ENCODE peak calls at places on chromosomes 3 and 15, in four cellular contexts. O is lower lobe of right lung, L is prostate gland, Z is neuronal stem cell. M is an unnamed sample.
A peak's percentile ranks its signal among the peaks of the same experiment; 100 is the strongest.

GRCh38 chr3:29072626-29073025 is 208.2 kb upstream of the RBMS3 start:
- DNase-seq in O (no peak), Z (no peak), L (no peak), M (no peak)

GRCh38 chr15:73298522-73298921 is 70.2 kb downstream of the HCN4 start:
- DNase-seq in L (no peak), Z (no peak), O (no peak), M (no peak)

GRCh38 chr3:171183042-171183441 is 156.5 kb upstream of the SLC2A2 start:
- DNase-seq in Z (no peak), O (no peak), L (no peak), M (no peak)

GRCh38 chr15:29934251-29934650 is 112.0 kb upstream of the TJP1 start:
- DNase-seq in O (no peak), Z (no peak), L (no peak), M (no peak)

GRCh38 chr15:35720984-35721383 is 175.0 kb upstream of the DPH6 start:
- DNase-seq in L (no peak), Z (no peak), O (no peak), M (no peak)

GRCh38 chr3:131224886-131225550 is 156.6 kb upstream of the NUDT16 start:
- DNase-seq in O (no peak), L (no peak), Z (no peak), M (no peak)

GRCh38 chr3:183823963-183824362 is 1.4 kb downstream of the MAP6D1 start:
- DNase-seq in Z (no peak), L (no peak), O (no peak), M (no peak)

GRCh38 chr3:64815195-64815627 is 127.4 kb upstream of the ADAMTS9 start:
- DNase-seq in L (no peak), Z (no peak), O (no peak), M (no peak)

GRCh38 chr3:66561374-66561773 is 60.6 kb upstream of the LRIG1 start:
- DNase-seq in O (no peak), L (no peak), Z (no peak), M (no peak)

GRCh38 chr3:30659270-30660127 is 53.1 kb downstream of the TGFBR2 start:
- DNase-seq in Z (no peak), L (no peak), O (no peak), M (no peak)

GRCh38 chr3:5731100-5731499 is 543.6 kb downstream of the EDEM1 start:
- DNase-seq in L (no peak), Z (no peak), O (no peak), M (no peak)

GRCh38 chr3:145015243-145015642 is 1043.6 kb downstream of the DIPK2A start:
- DNase-seq in L (no peak), O (no peak), Z (no peak), M (no peak)

GRCh38 chr3:154161806-154162205 is 40.6 kb downstream of the ARHGEF26 start:
- DNase-seq in O (no peak), Z (no peak), L (no peak), M (no peak)

GRCh38 chr15:62301993-62302665 is 137.0 kb upstream of the C2CD4B start:
- DNase-seq in O (no peak), Z (no peak), L (no peak), M (no peak)

GRCh38 chr3:38516669-38517068 is 20.5 kb downstream of the EXOG start:
- DNase-seq in Z (no peak), L (no peak), O (no peak), M (no peak)

GRCh38 chr3:68162644-68163043 is 508.2 kb upstream of the SUCLG2 start:
- DNase-seq in Z (no peak), L (no peak), O (no peak), M (no peak)

GRCh38 chr15:64748251-64748650 is 27.1 kb downstream of the RBPMS2 start:
- DNase-seq in O (no peak), Z (no peak), L (no peak), M (no peak)

GRCh38 chr3:43091481-43091880 is 14.4 kb downstream of the POMGNT2 start:
- DNase-seq in Z (no peak), L (no peak), O (no peak), M (no peak)

GRCh38 chr15:81161215-81161673 is 27.2 kb downstream of the CFAP161 start:
- DNase-seq in L (no peak), Z (no peak), O (no peak), M (no peak)

GRCh38 chr3:129614927-129615363 is 8.5 kb upstream of the PLXND1 start:
- DNase-seq in O (peak; percentile 71), Z (no peak), L (no peak), M (peak; percentile 78)

GRCh38 chr15:20341901-20342605 is 199.5 kb downstream of the GOLGA6L6 start:
- DNase-seq in O (peak; percentile 90), L (peak; percentile 57), Z (no peak), M (peak; percentile 92)

GRCh38 chr15:20340931-20341661 is 200.5 kb downstream of the GOLGA6L6 start:
- DNase-seq in O (peak; percentile 90), L (peak; percentile 59), Z (no peak), M (peak; percentile 91)

GRCh38 chr15:20344601-20345400 is 196.8 kb downstream of the GOLGA6L6 start:
- DNase-seq in L (no peak), O (no peak), Z (no peak), M (no peak)

GRCh38 chr15:20345401-20345958 is 196.1 kb downstream of the GOLGA6L6 start:
- DNase-seq in O (peak; percentile 51), Z (no peak), L (no peak), M (peak; percentile 44)

DNA sequence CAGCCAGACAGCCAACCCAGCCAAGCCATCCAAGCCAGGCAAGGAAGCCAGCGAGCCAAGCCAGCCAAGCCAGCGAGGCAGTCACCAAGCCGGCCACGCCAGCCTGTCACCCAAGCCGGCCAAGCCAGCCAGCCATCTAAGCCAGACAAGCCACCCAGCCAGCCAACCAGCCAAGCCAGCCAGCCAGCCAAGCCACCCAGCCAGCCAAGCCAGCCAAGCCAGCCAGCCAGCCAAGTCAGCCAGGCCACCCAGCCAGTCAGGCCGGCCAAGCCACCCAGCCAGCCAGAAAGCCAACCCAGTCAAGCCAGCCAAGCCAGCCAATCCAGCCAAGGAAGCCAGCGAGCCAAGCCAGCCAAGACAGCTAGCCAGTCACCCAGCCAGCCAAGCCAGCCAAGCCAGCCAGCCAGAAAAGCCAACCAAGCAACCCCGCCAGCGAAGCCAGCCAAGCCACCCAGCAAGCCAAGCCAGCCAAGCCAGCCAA is 201.2 kb downstream of the GOLGA6L6 start:
- DNase-seq in O (peak; percentile 91), Z (no peak), L (peak; percentile 12), M (peak; percentile 91)
- H3K9me3 ChIP-seq in O (peaks cover 10% of the 10 kb centered on the region), Z (peaks cover 13% of the 10 kb centered on the region), L (no peaks in the 10 kb centered on the region), M (no peaks in the 10 kb centered on the region)

GRCh38 chr3:47404955-47405790 is 24.4 kb downstream of the PTPN23 start:
- DNase-seq in L (peak; percentile 38), Z (no peak), O (no peak), M (peak; percentile 90)
- H3K27ac ChIP-seq in L (peak overlapping the region; percentile 64), Z (peak overlapping the region; percentile 13), O (no peak overlapping the region), M (peak overlapping the region; percentile 55)

DNA sequence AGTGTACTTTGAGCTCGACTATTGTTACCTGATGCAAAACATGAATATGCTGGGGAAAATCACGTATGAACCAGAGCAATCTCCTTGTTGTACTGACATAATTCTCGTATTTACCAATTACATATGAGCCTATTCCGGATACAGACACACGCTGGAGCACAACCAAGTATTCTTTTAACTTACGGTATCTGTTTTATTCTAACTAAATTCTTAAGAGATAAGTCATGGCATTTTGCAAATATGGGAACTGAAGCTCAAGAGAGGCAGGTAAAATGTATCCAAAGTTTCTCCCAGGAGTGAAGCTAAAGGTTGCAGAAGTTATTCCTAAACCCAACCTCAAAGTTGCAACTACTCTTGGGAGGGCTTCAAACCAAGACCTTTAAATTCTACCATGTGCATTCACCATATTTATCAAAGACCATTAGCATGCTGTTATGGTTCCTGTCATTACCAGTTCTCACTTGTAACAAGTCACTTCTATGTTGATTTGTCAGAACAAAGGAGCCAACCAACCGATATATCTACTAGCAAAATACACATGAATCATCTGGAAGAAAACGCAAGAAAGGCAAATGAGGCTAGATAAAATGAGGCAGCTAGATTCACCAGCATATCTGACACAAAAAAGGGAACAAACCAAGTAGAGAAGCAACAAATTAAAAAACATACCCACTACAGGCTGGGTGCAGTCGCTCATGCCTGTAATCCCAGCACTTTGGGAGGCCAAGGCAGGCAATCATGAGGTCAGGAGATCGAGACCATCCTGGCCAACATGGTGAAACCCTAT is 17.8 kb downstream of the TBL1XR1 start:
- DNase-seq in Z (no peak), L (peak; percentile 1), O (no peak), M (no peak)
- H3K4me1 ChIP-seq in Z (peaks cover 3% of the 10 kb centered on the region), L (peaks cover 4% of the 10 kb centered on the region), O (peaks cover 29% of the 10 kb centered on the region), M (peaks cover 12% of the 10 kb centered on the region)

GRCh38 chr15:46708226-46708625 is 1009.1 kb upstream of the SEMA6D start:
- DNase-seq in Z (no peak), O (no peak), L (no peak), M (no peak)
- H3K9me3 ChIP-seq in Z (peaks cover 2% of the 10 kb centered on the region), O (no peaks in the 10 kb centered on the region), L (no peaks in the 10 kb centered on the region), M (no peaks in the 10 kb centered on the region)

GRCh38 chr15:88634449-88634848 is 4.4 kb upstream of the ISG20 start:
- DNase-seq in L (no peak), O (no peak), Z (no peak), M (no peak)
- H3K27ac ChIP-seq in L (peak overlapping the region; percentile 70), O (peak overlapping the region; percentile 40), Z (no peak overlapping the region), M (no peak overlapping the region)

GRCh38 chr15:63500265-63501250 is 3.8 kb upstream of the USP3 start:
- DNase-seq in L (no peak), Z (no peak), O (peak; percentile 53), M (no peak)

GRCh38 chr15:63502843-63503738 is 1.3 kb upstream of the USP3 start:
- DNase-seq in O (peak; percentile 98), Z (no peak), L (peak; percentile 65), M (peak; percentile 95)

GRCh38 chr15:63503739-63504246 is 600 bp upstream of the USP3 start:
- DNase-seq in L (peak; percentile 34), Z (no peak), O (peak; percentile 82), M (peak; percentile 76)

GRCh38 chr15:63501256-63502089 is 2.9 kb upstream of the USP3 start:
- DNase-seq in L (peak; percentile 74), O (peak; percentile 84), Z (no peak), M (peak; percentile 93)

GRCh38 chr15:63502137-63502801 is 2.1 kb upstream of the USP3 start:
- DNase-seq in L (peak; percentile 80), Z (no peak), O (peak; percentile 67), M (no peak)
- H3K4me1 ChIP-seq in L (peaks cover 22% of the 10 kb centered on the region), Z (peaks cover 8% of the 10 kb centered on the region), O (peaks cover 72% of the 10 kb centered on the region), M (peaks cover 6% of the 10 kb centered on the region)

DNA sequence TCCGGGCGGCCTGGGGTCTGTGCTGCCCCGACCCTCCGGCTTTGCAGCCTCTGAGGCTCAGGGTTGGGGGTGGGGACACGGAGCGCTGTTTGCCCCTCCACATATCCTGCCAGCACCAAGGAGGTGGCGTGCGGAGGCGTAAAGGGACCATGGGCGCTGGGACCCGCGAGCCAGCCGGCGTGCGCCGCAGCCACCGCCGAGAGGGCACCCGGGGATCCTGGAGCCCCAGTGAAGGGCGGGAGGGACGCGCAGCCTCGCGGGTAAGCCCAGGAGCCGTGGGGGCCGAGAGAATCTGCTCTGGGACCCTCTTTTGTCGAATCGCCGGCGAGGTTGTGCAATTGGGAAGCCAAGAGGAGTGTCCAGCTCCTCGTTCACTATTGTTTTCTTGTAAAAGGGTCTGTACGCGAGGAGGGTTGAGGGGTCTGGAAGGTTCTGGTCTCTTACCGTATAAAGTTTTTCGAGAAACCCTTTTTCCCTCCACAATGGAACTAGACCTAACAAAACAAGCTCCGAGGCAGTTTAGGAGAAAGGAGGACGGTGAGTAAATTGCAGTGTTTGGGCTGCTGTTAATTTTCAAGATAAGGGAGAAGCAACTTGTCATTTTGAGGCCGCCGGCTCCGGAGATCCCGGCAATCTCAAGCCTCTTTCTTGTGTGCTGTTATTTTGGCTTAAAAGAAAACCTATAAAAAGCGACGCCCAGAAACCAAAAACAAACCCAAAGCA is 29.9 kb upstream of the ST3GAL6 start:
- DNase-seq in Z (peak; percentile 48), O (peak; percentile 67), L (peak; percentile 23), M (peak; percentile 44)
- H3K9me3 ChIP-seq in Z (no peaks in the 10 kb centered on the region), O (no peaks in the 10 kb centered on the region), L (no peaks in the 10 kb centered on the region), M (no peaks in the 10 kb centered on the region)

GRCh38 chr3:126102530-126102951 is 18.6 kb upstream of the SLC41A3 start:
- DNase-seq in L (peak; percentile 58), Z (no peak), O (no peak), M (peak; percentile 64)
- H3K27ac ChIP-seq in L (no peak overlapping the region), Z (no peak overlapping the region), O (no peak overlapping the region), M (peak overlapping the region; percentile 57)

GRCh38 chr3:4588410-4588809 is 95.3 kb downstream of the ITPR1 start:
- DNase-seq in O (no peak), L (no peak), Z (no peak), M (no peak)
- H3K4me1 ChIP-seq in O (peaks cover 50% of the 10 kb centered on the region), L (no peaks in the 10 kb centered on the region), Z (peaks cover 12% of the 10 kb centered on the region), M (peaks cover 15% of the 10 kb centered on the region)